ENCODE peak calls at places on chromosomes 5 and 9, in six cellular contexts. One of them, this sample, is unnamed.

GRCh38 chr5:52878671-52879070 is 91.0 kb downstream of the ITGA1 start:
- DNase-seq in AG09319: no peak
- DNase-seq in stimulated activated CD4-positive, alpha-beta T cell treated with anti-CD3 and anti-CD28 coated beads, Interleukin-4, amount 100 ng/mL, for 48 hours: no peak
- DNase-seq in neural crest cell: no peak
- DNase-seq in NCI-H524 treated with DMSO at 0.1 percent for 48 hours: no peak
- DNase-seq in T-cell: no peak
- DNase-seq in this sample: no peak

GRCh38 chr9:128704356-128704670 is 2.0 kb downstream of the PKN3 start:
- DNase-seq in AG09319: no peak
- DNase-seq in stimulated activated CD4-positive, alpha-beta T cell treated with anti-CD3 and anti-CD28 coated beads, Interleukin-4, amount 100 ng/mL, for 48 hours: no peak
- DNase-seq in neural crest cell: no peak
- DNase-seq in NCI-H524 treated with DMSO at 0.1 percent for 48 hours: no peak
- DNase-seq in T-cell: no peak
- DNase-seq in this sample: no peak

GRCh38 chr9:114343471-114344187 is 14.0 kb downstream of the ORM2 start:
- DNase-seq in AG09319: no peak
- DNase-seq in stimulated activated CD4-positive, alpha-beta T cell treated with anti-CD3 and anti-CD28 coated beads, Interleukin-4, amount 100 ng/mL, for 48 hours: no peak
- DNase-seq in neural crest cell: no peak
- DNase-seq in NCI-H524 treated with DMSO at 0.1 percent for 48 hours: no peak
- DNase-seq in T-cell: no peak
- DNase-seq in this sample: no peak

GRCh38 chr5:102306121-102306520 is 10.0 kb upstream of the SLCO4C1 start:
- DNase-seq in AG09319: no peak
- DNase-seq in stimulated activated CD4-positive, alpha-beta T cell treated with anti-CD3 and anti-CD28 coated beads, Interleukin-4, amount 100 ng/mL, for 48 hours: no peak
- DNase-seq in neural crest cell: no peak
- DNase-seq in NCI-H524 treated with DMSO at 0.1 percent for 48 hours: no peak
- DNase-seq in T-cell: no peak
- DNase-seq in this sample: no peak

GRCh38 chr5:101678494-101679193 is 617.4 kb downstream of the SLCO4C1 start:
- DNase-seq in AG09319: peak
- DNase-seq in stimulated activated CD4-positive, alpha-beta T cell treated with anti-CD3 and anti-CD28 coated beads, Interleukin-4, amount 100 ng/mL, for 48 hours: peak
- DNase-seq in neural crest cell: peak
- DNase-seq in NCI-H524 treated with DMSO at 0.1 percent for 48 hours: no peak
- DNase-seq in T-cell: peak
- DNase-seq in this sample: no peak

GRCh38 chr5:88033191-88033590 is 235.5 kb downstream of the TMEM161B start:
- DNase-seq in AG09319: no peak
- DNase-seq in stimulated activated CD4-positive, alpha-beta T cell treated with anti-CD3 and anti-CD28 coated beads, Interleukin-4, amount 100 ng/mL, for 48 hours: no peak
- DNase-seq in neural crest cell: no peak
- DNase-seq in NCI-H524 treated with DMSO at 0.1 percent for 48 hours: no peak
- DNase-seq in T-cell: no peak
- DNase-seq in this sample: no peak

GRCh38 chr9:127209220-127209619 is 55.4 kb upstream of the GARNL3 start:
- DNase-seq in AG09319: no peak
- DNase-seq in stimulated activated CD4-positive, alpha-beta T cell treated with anti-CD3 and anti-CD28 coated beads, Interleukin-4, amount 100 ng/mL, for 48 hours: no peak
- DNase-seq in neural crest cell: no peak
- DNase-seq in NCI-H524 treated with DMSO at 0.1 percent for 48 hours: no peak
- DNase-seq in T-cell: no peak
- DNase-seq in this sample: no peak

GRCh38 chr9:124835026-124835501 is 18.2 kb upstream of the WDR38 start:
- DNase-seq in AG09319: no peak
- DNase-seq in stimulated activated CD4-positive, alpha-beta T cell treated with anti-CD3 and anti-CD28 coated beads, Interleukin-4, amount 100 ng/mL, for 48 hours: no peak
- DNase-seq in neural crest cell: no peak
- DNase-seq in NCI-H524 treated with DMSO at 0.1 percent for 48 hours: peak
- DNase-seq in T-cell: no peak
- DNase-seq in this sample: no peak

GRCh38 chr5:112973904-112974303 is 2.7 kb upstream of the DCP2 start:
- DNase-seq in AG09319: no peak
- DNase-seq in stimulated activated CD4-positive, alpha-beta T cell treated with anti-CD3 and anti-CD28 coated beads, Interleukin-4, amount 100 ng/mL, for 48 hours: no peak
- DNase-seq in neural crest cell: no peak
- DNase-seq in NCI-H524 treated with DMSO at 0.1 percent for 48 hours: no peak
- DNase-seq in T-cell: no peak
- DNase-seq in this sample: no peak

GRCh38 chr5:41793156-41793770 is 77.0 kb downstream of the OXCT1 start:
- DNase-seq in AG09319: peak
- DNase-seq in stimulated activated CD4-positive, alpha-beta T cell treated with anti-CD3 and anti-CD28 coated beads, Interleukin-4, amount 100 ng/mL, for 48 hours: no peak
- DNase-seq in neural crest cell: no peak
- DNase-seq in NCI-H524 treated with DMSO at 0.1 percent for 48 hours: no peak
- DNase-seq in T-cell: no peak
- DNase-seq in this sample: no peak

GRCh38 chr9:98021306-98022040 is 35.1 kb upstream of the NANS start:
- DNase-seq in AG09319: no peak
- DNase-seq in stimulated activated CD4-positive, alpha-beta T cell treated with anti-CD3 and anti-CD28 coated beads, Interleukin-4, amount 100 ng/mL, for 48 hours: no peak
- DNase-seq in neural crest cell: no peak
- DNase-seq in NCI-H524 treated with DMSO at 0.1 percent for 48 hours: no peak
- DNase-seq in T-cell: no peak
- DNase-seq in this sample: no peak